ENCODE peak calls at places on chromosome 1, in seven cellular contexts. V, K, H, L, Q, G and M are unnamed samples.
A peak's percentile ranks its signal among the peaks of the same experiment; 100 is the strongest.

GRCh38 chr1:219927956-219928790 is at the start of gene SLC30A10:
- DNase-seq in V (peak; percentile 31), K (no peak), H (no peak), L (peak; percentile 64), Q (peak; percentile 82), G (peak; percentile 40), M (peak; percentile 72)

GRCh38 chr1:8747879-8748825 is 69.3 kb downstream of the RERE start:
- DNase-seq in V (no peak), K (peak; percentile 66), H (no peak), L (no peak), Q (no peak), G (no peak), M (no peak)

GRCh38 chr1:46516140-46516539 is 26.5 kb downstream of the DMBX1 start:
- DNase-seq in V (no peak), K (no peak), H (no peak), L (peak; percentile 28), Q (peak; percentile 55), G (no peak), M (no peak)

GRCh38 chr1:207993477-207994445 is 82.8 kb upstream of the CD34 start:
- DNase-seq in V (peak; percentile 24), K (peak; percentile 64), H (no peak), L (no peak), Q (no peak), G (no peak), M (peak; percentile 57)

GRCh38 chr1:35185200-35185599 is 7.7 kb downstream of the SFPQ start:
- DNase-seq in V (no peak), K (no peak), H (no peak), L (no peak), Q (no peak), G (no peak), M (no peak)

GRCh38 chr1:182255494-182255893 is 136.1 kb downstream of the GLUL start:
- DNase-seq in V (no peak), K (no peak), H (no peak), L (no peak), Q (no peak), G (no peak), M (no peak)

GRCh38 chr1:20472860-20473711 is 12.9 kb downstream of the CAMK2N1 start:
- DNase-seq in V (peak; percentile 57), K (no peak), H (no peak), L (peak; percentile 84), Q (peak; percentile 84), G (peak; percentile 31), M (peak; percentile 91)

GRCh38 chr1:244319283-244320132 is 132.2 kb downstream of the ADSS2 start:
- DNase-seq in V (peak; percentile 54), K (peak; percentile 91), H (no peak), L (no peak), Q (no peak), G (no peak), M (no peak)

GRCh38 chr1:225767591-225768540 is 9.8 kb upstream of the SRP9 start:
- DNase-seq in V (peak; percentile 41), K (peak; percentile 73), H (no peak), L (peak; percentile 88), Q (peak; percentile 69), G (no peak), M (no peak)

GRCh38 chr1:117061986-117062415 is 1.9 kb downstream of the TTF2 start:
- DNase-seq in V (peak; percentile 48), K (peak; percentile 28), H (no peak), L (no peak), Q (no peak), G (no peak), M (no peak)

GRCh38 chr1:162387226-162388082 is 5.9 kb downstream of the C1orf226 start:
- DNase-seq in V (no peak), K (no peak), H (no peak), L (no peak), Q (no peak), G (no peak), M (no peak)

GRCh38 chr1:27645071-27645415 is 10.1 kb upstream of the FGR start:
- DNase-seq in V (no peak), K (no peak), H (no peak), L (peak; percentile 50), Q (no peak), G (no peak), M (no peak)

GRCh38 chr1:168470821-168471473 is 72.8 kb downstream of the XCL2 start:
- DNase-seq in V (peak; percentile 93), K (peak; percentile 94), H (peak; percentile 77), L (no peak), Q (no peak), G (no peak), M (no peak)

GRCh38 chr1:212945761-212946160 is 4.6 kb upstream of the VASH2 start:
- DNase-seq in V (no peak), K (no peak), H (no peak), L (no peak), Q (no peak), G (no peak), M (no peak)

GRCh38 chr1:173377266-173377665 is 99.9 kb upstream of the PRDX6 start:
- DNase-seq in V (no peak), K (no peak), H (no peak), L (no peak), Q (no peak), G (no peak), M (no peak)

GRCh38 chr1:203644661-203645510 is 18.3 kb downstream of the ATP2B4 start:
- DNase-seq in V (peak; percentile 77), K (no peak), H (no peak), L (no peak), Q (no peak), G (no peak), M (no peak)

GRCh38 chr1:64162804-64163203 is 40.6 kb upstream of the UBE2U start:
- DNase-seq in V (no peak), K (no peak), H (no peak), L (no peak), Q (no peak), G (no peak), M (no peak)

GRCh38 chr1:111990878-111991760 is 1.7 kb upstream of the KCND3 start:
- DNase-seq in V (peak; percentile 58), K (peak; percentile 59), H (peak; percentile 54), L (peak; percentile 76), Q (peak; percentile 93), G (peak; percentile 74), M (peak; percentile 77)